ENCODE peak calls at places on chromosomes 1 and 21, in seven cellular contexts. F is IMR-90, P is endodermal cell, E is right cardiac atrium, I is H7, Y is A673, M is neural progenitor cell. L is an unnamed sample.

GRCh38 chr21:14900058-14900457 is 164.7 kb downstream of the NRIP1 start:
- DNase-seq in F (peak; percentile 80), P (no peak), E (no peak), I (no peak), Y (no peak), M (no peak), L (no peak)

GRCh38 chr1:214551436-214552173 is at the start of gene PTPN14:
- DNase-seq in F (peak; percentile 96), P (peak; percentile 95), E (peak; percentile 95), I (peak; percentile 97), Y (peak; percentile 98), M (peak; percentile 98), L (peak; percentile 97)

GRCh38 chr1:228007054-228007800 is 429 bp downstream of the WNT3A start:
- DNase-seq in F (no peak), P (peak; percentile 77), E (no peak), I (peak; percentile 84), Y (peak; percentile 31), M (peak; percentile 54), L (no peak)

GRCh38 chr1:81109038-81109437 is 691.7 kb upstream of the ADGRL2 start:
- DNase-seq in F (no peak), P (no peak), E (no peak), I (no peak), Y (no peak), M (no peak), L (no peak)

GRCh38 chr1:230728710-230729392 is 14.9 kb upstream of the AGT start:
- DNase-seq in F (no peak), P (peak; percentile 54), E (peak; percentile 53), I (peak; percentile 41), Y (no peak), M (no peak), L (no peak)

GRCh38 chr1:48493970-48494769 is 22.2 kb upstream of the SPATA6 start:
- DNase-seq in F (peak; percentile 94), P (peak; percentile 48), E (no peak), I (no peak), Y (peak; percentile 84), M (no peak), L (peak; percentile 82)

GRCh38 chr1:33183306-33183705 is 1.5 kb upstream of the TRIM62 start:
- DNase-seq in F (no peak), P (no peak), E (no peak), I (no peak), Y (no peak), M (no peak), L (no peak)

GRCh38 chr1:46288485-46289133 is 14.8 kb downstream of the LRRC41 start:
- DNase-seq in F (peak; percentile 77), P (no peak), E (no peak), I (no peak), Y (no peak), M (no peak), L (no peak)

GRCh38 chr1:39509360-39510009 is 18.0 kb downstream of the BMP8A start:
- DNase-seq in F (peak; percentile 38), P (no peak), E (peak; percentile 76), I (peak; percentile 21), Y (no peak), M (no peak), L (no peak)

GRCh38 chr21:46036696-46037337 is 55.2 kb downstream of the COL6A1 start:
- DNase-seq in F (no peak), P (no peak), E (no peak), I (peak; percentile 46), Y (no peak), M (no peak), L (no peak)

GRCh38 chr1:16143566-16144324 is 12.1 kb downstream of the EPHA2 start:
- DNase-seq in F (no peak), P (peak; percentile 70), E (peak; percentile 88), I (peak; percentile 65), Y (peak; percentile 76), M (no peak), L (peak; percentile 89)

GRCh38 chr1:46246548-46247432 is 773 bp upstream of the RAD54L start:
- DNase-seq in F (peak; percentile 45), P (no peak), E (peak; percentile 76), I (peak; percentile 83), Y (peak; percentile 68), M (no peak), L (peak; percentile 74)

GRCh38 chr1:8497196-8497878 is 179.4 kb downstream of the SLC45A1 start:
- DNase-seq in F (peak; percentile 74), P (no peak), E (no peak), I (no peak), Y (no peak), M (no peak), L (no peak)

GRCh38 chr1:163170975-163171676 is 31.6 kb downstream of the RGS5 start:
- DNase-seq in F (peak; percentile 47), P (no peak), E (no peak), I (no peak), Y (peak; percentile 80), M (no peak), L (no peak)

GRCh38 chr1:27192039-27192529 is 37.2 kb upstream of the SLC9A1 start:
- DNase-seq in F (no peak), P (no peak), E (no peak), I (no peak), Y (no peak), M (no peak), L (peak; percentile 73)

GRCh38 chr1:30111431-30111830 is 612.0 kb downstream of the MATN1 start:
- DNase-seq in F (peak; percentile 41), P (peak; percentile 87), E (peak; percentile 63), I (peak; percentile 83), Y (peak; percentile 83), M (peak; percentile 85), L (peak; percentile 76)

GRCh38 chr1:10475510-10475909 is 760 bp downstream of the PEX14 start:
- DNase-seq in F (no peak), P (no peak), E (no peak), I (no peak), Y (no peak), M (no peak), L (peak; percentile 22)

GRCh38 chr1:18307329-18307898 is 173.3 kb upstream of the KLHDC7A start:
- DNase-seq in F (no peak), P (no peak), E (no peak), I (no peak), Y (no peak), M (no peak), L (no peak)

GRCh38 chr1:152770411-152770810 is 4.5 kb upstream of the LCE1F start:
- DNase-seq in F (no peak), P (no peak), E (no peak), I (no peak), Y (no peak), M (no peak), L (no peak)

GRCh38 chr1:67923074-67923473 is 89.8 kb upstream of the GNG12 start:
- DNase-seq in F (no peak), P (no peak), E (no peak), I (no peak), Y (no peak), M (no peak), L (no peak)

GRCh38 chr1:16163882-16164820 is 8.3 kb upstream of the EPHA2 start:
- DNase-seq in F (peak; percentile 100), P (peak; percentile 81), E (no peak), I (peak; percentile 51), Y (peak; percentile 74), M (peak; percentile 51), L (peak; percentile 87)

GRCh38 chr1:1058921-1059493 is 15.1 kb downstream of the RNF223 start:
- DNase-seq in F (no peak), P (peak; percentile 76), E (no peak), I (peak; percentile 98), Y (peak; percentile 51), M (peak; percentile 51), L (peak; percentile 60)

GRCh38 chr1:180168786-180169640 is 14.3 kb downstream of the QSOX1 start:
- DNase-seq in F (peak; percentile 22), P (peak; percentile 93), E (no peak), I (peak; percentile 92), Y (peak; percentile 51), M (peak; percentile 68), L (peak; percentile 69)

GRCh38 chr1:64161347-64162080 is 41.9 kb upstream of the UBE2U start:
- DNase-seq in F (peak; percentile 71), P (no peak), E (no peak), I (no peak), Y (no peak), M (no peak), L (no peak)

GRCh38 chr1:33140153-33141149 is 41.4 kb downstream of the TRIM62 start:
- DNase-seq in F (peak; percentile 61), P (peak; percentile 84), E (no peak), I (no peak), Y (no peak), M (peak; percentile 38), L (peak; percentile 35)

GRCh38 chr21:38241029-38241740 is 15.6 kb upstream of the KCNJ15 start:
- DNase-seq in F (no peak), P (no peak), E (peak; percentile 58), I (no peak), Y (no peak), M (no peak), L (no peak)

GRCh38 chr21:44763050-44763378 is 38.6 kb downstream of the UBE2G2 start:
- DNase-seq in F (no peak), P (no peak), E (no peak), I (peak; percentile 43), Y (no peak), M (no peak), L (no peak)

GRCh38 chr21:32411366-32412161 is 942 bp upstream of the EVA1C start:
- DNase-seq in F (peak; percentile 38), P (peak; percentile 71), E (peak; percentile 98), I (peak; percentile 71), Y (peak; percentile 76), M (peak; percentile 55), L (peak; percentile 67)

GRCh38 chr1:30715216-30715615 is 8.2 kb downstream of the MATN1 start:
- DNase-seq in F (no peak), P (no peak), E (no peak), I (peak; percentile 59), Y (no peak), M (no peak), L (no peak)

GRCh38 chr1:110070282-110070967 is at the start of gene ALX3:
- DNase-seq in F (no peak), P (peak; percentile 72), E (no peak), I (peak; percentile 87), Y (no peak), M (peak; percentile 51), L (no peak)
- H3K27me3 ChIP-seq in F (peaks cover 89% of the 10 kb centered on the region), P (peaks cover 98% of the 10 kb centered on the region), E (no peaks in the 10 kb centered on the region), I (peaks cover 92% of the 10 kb centered on the region), Y (no peaks in the 10 kb centered on the region), M (peaks cover 100% of the 10 kb centered on the region), L (peaks cover 87% of the 10 kb centered on the region)

DNA sequence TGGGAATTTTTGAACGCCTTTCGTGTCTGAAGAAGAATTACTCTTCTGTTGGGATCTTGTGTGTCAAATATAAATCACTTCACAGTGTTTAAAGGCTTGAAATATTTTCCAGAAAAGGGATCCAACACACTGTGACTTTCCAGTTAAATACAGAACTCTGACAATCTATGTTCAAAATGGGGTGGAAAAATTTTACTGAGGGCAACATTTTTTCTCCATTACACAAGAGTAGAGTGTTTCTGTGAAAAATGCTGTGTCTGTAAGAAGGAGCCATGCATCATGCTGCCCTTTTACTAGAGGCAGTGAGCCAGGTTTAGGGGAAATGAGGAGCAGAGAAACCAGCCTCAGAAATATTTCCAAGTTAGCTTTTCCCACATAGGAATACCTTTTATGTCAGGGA is 86.5 kb downstream of the VPS13D start:
- DNase-seq in F (peak; percentile 23), P (no peak), E (no peak), I (no peak), Y (no peak), M (no peak), L (peak; percentile 32)
- H3K27me3 ChIP-seq in F (no peaks in the 10 kb centered on the region), P (no peaks in the 10 kb centered on the region), E (no peaks in the 10 kb centered on the region), I (no peaks in the 10 kb centered on the region), Y (no peaks in the 10 kb centered on the region), M (no peaks in the 10 kb centered on the region), L (no peaks in the 10 kb centered on the region)

GRCh38 chr1:223348439-223348838 is 15.5 kb downstream of the SUSD4 start:
- DNase-seq in F (no peak), P (no peak), E (no peak), I (no peak), Y (no peak), M (peak; percentile 33), L (no peak)
- H3K27me3 ChIP-seq in F (peaks cover 44% of the 10 kb centered on the region), P (no peaks in the 10 kb centered on the region), E (no peaks in the 10 kb centered on the region), I (no peaks in the 10 kb centered on the region), Y (peaks cover 17% of the 10 kb centered on the region), M (no peaks in the 10 kb centered on the region), L (peaks cover 16% of the 10 kb centered on the region)

GRCh38 chr1:3139871-3140837 is 71.2 kb downstream of the PRDM16 start:
- DNase-seq in F (no peak), P (no peak), E (no peak), I (no peak), Y (no peak), M (no peak), L (no peak)
- H3K27me3 ChIP-seq in F (no peaks in the 10 kb centered on the region), P (no peaks in the 10 kb centered on the region), E (no peaks in the 10 kb centered on the region), I (no peaks in the 10 kb centered on the region), Y (peaks cover 75% of the 10 kb centered on the region), M (no peaks in the 10 kb centered on the region), L (no peaks in the 10 kb centered on the region)